ENCODE peak calls at places on chromosomes 11 and 22, in five cellular contexts. T is colonic mucosa; A is progenitor cell of endocrine pancreas; X is activated CD8-positive, alpha-beta memory T cell treated with anti-CD3 and anti-CD28 coated beads for 24 hours; D is B cell. C is an unnamed sample.

GRCh38 chr11:132540586-132540985 is 991.7 kb downstream of the OPCML start:
- DNase-seq in T (no peak), A (no peak), X (no peak), D (no peak), C (no peak)

GRCh38 chr11:126544311-126545056 is 189.0 kb downstream of the ST3GAL4 start:
- DNase-seq in T (peak; percentile 25), A (peak; percentile 23), X (no peak), D (no peak), C (peak; percentile 48)

GRCh38 chr22:36913431-36914382 is at the start of gene CSF2RB:
- DNase-seq in T (peak; percentile 32), A (no peak), X (peak; percentile 47), D (peak; percentile 69), C (no peak)

GRCh38 chr22:25795437-25795836 is 53.4 kb downstream of the MYO18B start:
- DNase-seq in T (no peak), A (no peak), X (no peak), D (no peak), C (no peak)

GRCh38 chr22:46828323-46829139 is 66.1 kb downstream of the TBC1D22A start:
- DNase-seq in T (no peak), A (no peak), X (peak; percentile 38), D (no peak), C (no peak)

GRCh38 chr11:11332141-11332710 is 20.8 kb downstream of the CSNK2A3 start:
- DNase-seq in T (no peak), A (no peak), X (no peak), D (no peak), C (no peak)

GRCh38 chr22:37998543-37998942 is 14.2 kb upstream of the SOX10 start:
- DNase-seq in T (no peak), A (no peak), X (no peak), D (no peak), C (no peak)

GRCh38 chr11:126969865-126970479 is 30.6 kb downstream of the KIRREL3 start:
- DNase-seq in T (no peak), A (no peak), X (no peak), D (no peak), C (no peak)

GRCh38 chr11:46347637-46348311 is 511 bp downstream of the DGKZ start:
- DNase-seq in T (peak; percentile 43), A (no peak), X (peak; percentile 79), D (peak; percentile 42), C (peak; percentile 30)

GRCh38 chr11:19777342-19778102 is 64.9 kb downstream of the NAV2 start:
- DNase-seq in T (peak; percentile 52), A (no peak), X (no peak), D (peak; percentile 64), C (no peak)

GRCh38 chr22:21936151-21936778 is 16.4 kb downstream of the PPM1F start:
- DNase-seq in T (no peak), A (no peak), X (no peak), D (peak; percentile 62), C (no peak)

GRCh38 chr22:27554106-27554814 is 247.3 kb downstream of the MN1 start:
- DNase-seq in T (peak; percentile 56), A (no peak), X (no peak), D (no peak), C (peak; percentile 88)

GRCh38 chr11:103887001-103887680 is 149.3 kb upstream of the DDI1 start:
- DNase-seq in T (no peak), A (no peak), X (no peak), D (no peak), C (no peak)

GRCh38 chr11:79174045-79175008 is 266.5 kb downstream of the TENM4 start:
- DNase-seq in T (no peak), A (no peak), X (no peak), D (no peak), C (peak; percentile 8)

GRCh38 chr11:129896062-129896461 is 684 bp upstream of the NFRKB start:
- DNase-seq in T (no peak), A (no peak), X (no peak), D (no peak), C (no peak)

GRCh38 chr11:8735094-8735493 is 52.5 kb downstream of the RPL27A start:
- DNase-seq in T (no peak), A (no peak), X (no peak), D (no peak), C (no peak)

GRCh38 chr11:75468534-75469340 is 35.7 kb upstream of the KLHL35 start:
- DNase-seq in T (no peak), A (no peak), X (no peak), D (no peak), C (no peak)

GRCh38 chr11:2302844-2303626 is 1.2 kb downstream of the TSPAN32 start:
- DNase-seq in T (peak; percentile 16), A (no peak), X (no peak), D (peak; percentile 28), C (no peak)

GRCh38 chr11:115941481-115941993 is 437.3 kb upstream of the CADM1 start:
- DNase-seq in T (no peak), A (no peak), X (no peak), D (no peak), C (no peak)

GRCh38 chr11:61885166-61885778 is 6.1 kb downstream of the FADS3 start:
- DNase-seq in T (no peak), A (no peak), X (no peak), D (no peak), C (no peak)

GRCh38 chr11:7592706-7593105 is 78.9 kb downstream of the PPFIBP2 start:
- DNase-seq in T (no peak), A (no peak), X (no peak), D (no peak), C (no peak)

GRCh38 chr11:65537296-65537597 is 12.4 kb downstream of the SCYL1 start:
- DNase-seq in T (no peak), A (no peak), X (no peak), D (no peak), C (no peak)